ENCODE peak calls at places on chromosomes 7 and 10, in four cellular contexts. F is heart left ventricle, Q is midbrain, D is RWPE1. M is an unnamed sample.

GRCh38 chr10:100374137-100374655 is 27.2 kb downstream of the SCD start:
- DNase-seq in F (no peak), Q (peak), D (no peak), M (no peak)

GRCh38 chr7:138898255-138898654 is 82.9 kb downstream of the KIAA1549 start:
- DNase-seq in F (no peak), Q (no peak), D (no peak), M (no peak)

GRCh38 chr7:64407148-64407547 is 93.4 kb downstream of the ZNF736 start:
- DNase-seq in F (no peak), Q (no peak), D (no peak), M (no peak)

GRCh38 chr10:75639726-75640125 is 208.3 kb downstream of the LRMDA start:
- DNase-seq in F (no peak), Q (no peak), D (no peak), M (no peak)

GRCh38 chr7:30656006-30656575 is 26.2 kb downstream of the CRHR2 start:
- DNase-seq in F (no peak), Q (no peak), D (no peak), M (no peak)

GRCh38 chr10:44756235-44756634 is 154.9 kb upstream of the TMEM72 start:
- DNase-seq in F (no peak), Q (no peak), D (no peak), M (no peak)

GRCh38 chr7:27400168-27400567 is 157.6 kb downstream of the EVX1 start:
- DNase-seq in F (no peak), Q (no peak), D (no peak), M (no peak)

GRCh38 chr7:102061981-102062390 is 224.7 kb upstream of the SH2B2 start:
- DNase-seq in F (no peak), Q (no peak), D (no peak), M (peak)

GRCh38 chr7:30828591-30828990 is 57.4 kb downstream of the MINDY4 start:
- DNase-seq in F (no peak), Q (no peak), D (no peak), M (no peak)

GRCh38 chr10:86334515-86335085 is 32.0 kb downstream of the GRID1 start:
- DNase-seq in F (no peak), Q (no peak), D (peak), M (no peak)

GRCh38 chr10:131902211-131902610 is 1.4 kb downstream of the PPP2R2D start:
- DNase-seq in F (no peak), Q (no peak), D (no peak), M (no peak)

GRCh38 chr10:27319752-27320561 is 79.4 kb upstream of the ACBD5 start:
- DNase-seq in F (peak), Q (peak), D (peak), M (peak)